ENCODE peak calls at places on chromosomes 4 and X, in nine cellular contexts. I, L, R, V, F, Y, J, U and K are unnamed samples.

GRCh38 chr4:144338834-144339233 is 198.3 kb upstream of the GYPA start:
- DNase-seq in V (no peak), J (no peak), L (no peak), I (no peak), F (no peak), R (no peak), U (no peak), Y (no peak), K (no peak)

GRCh38 chrX:113390531-113390930 is 549.9 kb upstream of the AMOT start:
- DNase-seq in U (no peak), F (no peak), J (no peak), Y (no peak), R (no peak), L (no peak), V (no peak), I (no peak), K (no peak)

GRCh38 chrX:16479206-16479869 is 170.6 kb upstream of the S100G start:
- DNase-seq in Y (no peak), J (peak), L (no peak), I (no peak), F (no peak), R (no peak), U (no peak), V (peak), K (no peak)

GRCh38 chr4:8192748-8193738 is 6.0 kb upstream of the SH3TC1 start:
- DNase-seq in V (peak), U (no peak), L (peak), J (peak), I (peak), Y (no peak), F (peak), R (peak), K (peak)

GRCh38 chrX:39910651-39911050 is 187.1 kb downstream of the BCOR start:
- DNase-seq in R (no peak), U (no peak), F (no peak), I (no peak), J (no peak), Y (no peak), V (no peak), L (no peak), K (no peak)

GRCh38 chrX:11704725-11705495 is 39.2 kb upstream of the ARHGAP6 start:
- DNase-seq in L (no peak), R (no peak), I (no peak), J (no peak), U (no peak), V (no peak), Y (no peak), F (no peak), K (no peak)

GRCh38 chrX:54087661-54088060 is 43.4 kb upstream of the PHF8 start:
- DNase-seq in L (no peak), R (no peak), F (no peak), I (no peak), Y (no peak), J (no peak), U (no peak), V (no peak), K (no peak)

GRCh38 chr4:101367201-101367600 is 19.9 kb upstream of the PPP3CA start:
- DNase-seq in R (no peak), V (no peak), U (no peak), F (no peak), Y (no peak), J (peak), I (no peak), L (no peak), K (no peak)

GRCh38 chrX:42755820-42756219 is 22.1 kb downstream of the PPP1R2C start:
- DNase-seq in Y (no peak), F (peak), I (no peak), U (no peak), J (peak), V (peak), R (no peak), L (no peak), K (no peak)

GRCh38 chr4:121061215-121061614 is 11.1 kb downstream of the NDNF start:
- DNase-seq in I (no peak), J (no peak), L (no peak), R (no peak), V (no peak), Y (no peak), U (no peak), F (no peak), K (no peak)

GRCh38 chr4:89486042-89486441 is 178.4 kb upstream of the GPRIN3 start:
- DNase-seq in F (no peak), L (peak), U (no peak), Y (no peak), J (peak), V (peak), R (no peak), I (no peak), K (peak)

GRCh38 chr4:169229571-169230028 is 41.2 kb downstream of the SH3RF1 start:
- DNase-seq in J (peak), U (no peak), I (no peak), V (peak), L (no peak), Y (no peak), R (no peak), F (no peak), K (no peak)

GRCh38 chr4:87949961-87950360 is 25.6 kb upstream of the SPP1 start:
- DNase-seq in U (no peak), L (no peak), F (no peak), I (no peak), R (peak), V (peak), Y (no peak), J (peak), K (no peak)

GRCh38 chr4:122458625-122459024 is 2.1 kb upstream of the IL2 start:
- DNase-seq in R (no peak), F (no peak), L (peak), U (peak), J (peak), I (no peak), Y (no peak), V (peak), K (peak)

GRCh38 chr4:9943761-9944160 is 77.5 kb downstream of the SLC2A9 start:
- DNase-seq in I (no peak), V (no peak), U (no peak), R (no peak), L (no peak), J (no peak), Y (no peak), F (no peak), K (no peak)

GRCh38 chr4:188190461-188190860 is 51.2 kb downstream of the TRIML1 start:
- DNase-seq in I (no peak), V (no peak), J (no peak), F (no peak), L (no peak), U (no peak), R (no peak), Y (no peak), K (no peak)

GRCh38 chrX:153599192-153600031 is 473 bp upstream of the CCNQ start:
- DNase-seq in U (peak), L (peak), I (peak), V (peak), J (peak), R (peak), F (peak), Y (peak), K (peak)

GRCh38 chrX:108732630-108733321 is 3.6 kb downstream of the IRS4 start:
- DNase-seq in V (no peak), F (no peak), L (peak), U (no peak), J (peak), R (no peak), I (no peak), Y (peak), K (peak)

GRCh38 chr4:20386001-20386740 is 134.5 kb downstream of the SLIT2 start:
- DNase-seq in L (no peak), R (no peak), I (no peak), Y (no peak), U (no peak), F (no peak), J (no peak), V (no peak), K (no peak)

GRCh38 chr4:1851575-1852415 is 4.2 kb downstream of the LETM1 start:
- DNase-seq in V (no peak), I (peak), L (no peak), J (no peak), Y (no peak), R (no peak), U (no peak), F (no peak), K (no peak)

GRCh38 chrX:34638116-34638515 is 19.0 kb downstream of the TMEM47 start:
- DNase-seq in U (no peak), L (no peak), V (peak), Y (no peak), I (no peak), J (peak), R (no peak), F (no peak), K (no peak)

GRCh38 chr4:88866862-88867550 is 169.4 kb upstream of the NAP1L5 start:
- DNase-seq in R (no peak), Y (no peak), L (no peak), F (no peak), U (no peak), V (peak), J (peak), I (no peak), K (no peak)

GRCh38 chr4:12186526-12186925 is 757.8 kb upstream of the HS3ST1 start:
- DNase-seq in L (no peak), J (no peak), R (no peak), F (no peak), U (no peak), Y (no peak), V (no peak), I (no peak), K (no peak)

GRCh38 chrX:120769576-120770341 is 105.9 kb downstream of the CT47B1 start:
- DNase-seq in U (no peak), R (no peak), V (peak), I (no peak), F (peak), J (peak), Y (no peak), L (no peak), K (peak)

GRCh38 chrX:93585661-93586060 is 87.7 kb downstream of the NAP1L3 start:
- DNase-seq in V (no peak), L (no peak), U (no peak), Y (no peak), I (no peak), R (no peak), J (peak), F (no peak), K (no peak)

GRCh38 chr4:56762484-56763250 is 58.8 kb downstream of the SPINK2 start:
- DNase-seq in Y (no peak), J (peak), F (no peak), I (no peak), R (no peak), L (peak), U (no peak), V (no peak), K (no peak)

GRCh38 chr4:27154706-27155105 is 294.1 kb downstream of the STIM2 start:
- DNase-seq in I (no peak), Y (no peak), L (no peak), U (no peak), V (no peak), J (peak), R (no peak), F (no peak), K (no peak)

GRCh38 chr4:120749445-120750151 is 172.9 kb downstream of the PRDM5 start:
- DNase-seq in Y (no peak), J (no peak), V (no peak), R (no peak), I (no peak), F (no peak), L (peak), U (no peak), K (no peak)

GRCh38 chrX:44873415-44874270 is 655 bp downstream of the KDM6A start:
- DNase-seq in Y (peak), R (peak), U (peak), J (peak), V (peak), I (peak), L (peak), F (peak), K (peak)

GRCh38 chr4:99324978-99325377 is 3.8 kb upstream of the ADH1B start:
- DNase-seq in I (peak), L (no peak), V (no peak), F (peak), Y (no peak), J (peak), U (no peak), R (peak), K (no peak)

DNA sequence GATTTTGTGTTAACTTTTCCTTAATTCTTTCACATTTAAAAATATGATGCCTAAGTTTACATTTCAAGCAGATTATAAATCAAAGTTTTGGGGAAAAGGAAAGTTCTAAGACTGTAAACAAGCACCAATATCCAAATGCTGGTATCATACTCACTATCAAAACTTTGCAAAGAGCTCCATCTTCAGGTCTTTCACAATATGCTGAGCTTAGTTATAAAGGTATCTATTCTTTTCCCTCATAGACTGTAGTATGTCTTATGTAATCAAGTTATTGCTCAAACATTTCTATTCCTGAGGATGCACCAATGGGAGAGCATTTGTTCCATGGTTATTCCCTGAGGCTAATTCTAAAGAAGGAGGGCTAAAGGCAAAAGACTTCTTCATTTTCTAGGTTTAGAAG is 207.9 kb upstream of the FAM241A start:
- DNase-seq in Y (no peak), R (no peak), I (no peak), L (peak), J (peak), V (peak), U (no peak), F (no peak), K (peak)
- TF ChIP-seq CTCF in Y (peak), R (no peak), I (no peak), L (no peak), J (peak), V (no peak), U (no peak), F (no peak), K (peak)

DNA sequence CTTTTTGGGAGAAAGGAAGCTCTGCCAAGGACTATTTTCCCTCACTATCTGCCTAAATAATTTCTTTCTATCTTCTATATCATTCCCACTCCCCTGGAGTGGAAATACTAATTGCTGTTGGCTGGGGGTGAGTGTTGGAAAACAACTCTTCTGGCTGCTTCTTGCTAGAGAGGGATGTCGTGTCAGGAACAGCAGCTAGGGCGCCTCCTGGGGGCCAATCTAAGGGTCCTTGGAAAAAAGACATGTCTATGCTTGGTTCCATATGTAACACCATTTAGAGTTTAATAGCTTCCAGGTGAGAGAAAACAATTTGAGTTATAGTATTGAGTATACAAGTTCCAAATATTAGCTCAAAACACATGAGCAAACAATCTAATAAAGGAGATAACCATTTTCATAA is 111.3 kb downstream of the MAGEE1 start:
- DNase-seq in I (no peak), R (no peak), U (no peak), V (no peak), L (no peak), F (no peak), Y (no peak), J (no peak), K (no peak)
- TF ChIP-seq CTCF in I (no peak), R (no peak), U (no peak), V (no peak), L (no peak), F (no peak), Y (no peak), J (no peak), K (no peak)

DNA sequence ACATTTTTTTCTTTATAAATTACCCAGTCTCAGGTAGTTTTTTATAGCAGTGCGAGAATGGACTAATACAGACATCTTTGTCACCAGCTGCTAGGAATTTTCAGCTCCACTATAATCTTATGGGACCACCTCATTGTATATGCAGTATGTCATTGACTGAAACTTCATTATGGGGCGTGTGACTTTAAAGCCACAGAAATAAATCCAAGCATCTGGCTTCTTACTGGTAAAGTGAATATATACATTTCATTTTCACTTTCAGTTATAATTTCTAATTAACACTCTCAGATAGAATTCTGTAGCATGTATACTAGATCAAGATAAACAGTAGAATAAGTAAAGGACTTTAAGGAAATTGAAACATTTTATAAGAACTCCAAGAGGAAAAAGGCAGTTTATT is 21.9 kb downstream of the IL15 start:
- DNase-seq in V (peak), L (no peak), Y (no peak), R (no peak), J (no peak), F (no peak), U (no peak), I (no peak), K (peak)
- TF ChIP-seq CTCF in V (no peak), L (no peak), Y (no peak), R (no peak), J (no peak), F (no peak), U (no peak), I (no peak), K (no peak)

GRCh38 chrX:47568656-47569295 is 7.8 kb downstream of the ARAF start:
- DNase-seq in U (no peak), Y (no peak), R (no peak), J (peak), V (no peak), I (no peak), L (no peak), F (no peak), K (peak)
- TF ChIP-seq CTCF in U (peak), Y (peak), R (peak), J (peak), V (peak), I (peak), L (peak), F (no peak), K (peak)

GRCh38 chrX:38799995-38800394 is 1.3 kb upstream of the MID1IP1 start:
- DNase-seq in R (no peak), V (no peak), I (no peak), L (no peak), J (no peak), U (no peak), Y (no peak), F (no peak), K (no peak)
- TF ChIP-seq CTCF in R (no peak), V (no peak), I (peak), L (no peak), J (no peak), U (peak), Y (no peak), F (no peak), K (no peak)

DNA sequence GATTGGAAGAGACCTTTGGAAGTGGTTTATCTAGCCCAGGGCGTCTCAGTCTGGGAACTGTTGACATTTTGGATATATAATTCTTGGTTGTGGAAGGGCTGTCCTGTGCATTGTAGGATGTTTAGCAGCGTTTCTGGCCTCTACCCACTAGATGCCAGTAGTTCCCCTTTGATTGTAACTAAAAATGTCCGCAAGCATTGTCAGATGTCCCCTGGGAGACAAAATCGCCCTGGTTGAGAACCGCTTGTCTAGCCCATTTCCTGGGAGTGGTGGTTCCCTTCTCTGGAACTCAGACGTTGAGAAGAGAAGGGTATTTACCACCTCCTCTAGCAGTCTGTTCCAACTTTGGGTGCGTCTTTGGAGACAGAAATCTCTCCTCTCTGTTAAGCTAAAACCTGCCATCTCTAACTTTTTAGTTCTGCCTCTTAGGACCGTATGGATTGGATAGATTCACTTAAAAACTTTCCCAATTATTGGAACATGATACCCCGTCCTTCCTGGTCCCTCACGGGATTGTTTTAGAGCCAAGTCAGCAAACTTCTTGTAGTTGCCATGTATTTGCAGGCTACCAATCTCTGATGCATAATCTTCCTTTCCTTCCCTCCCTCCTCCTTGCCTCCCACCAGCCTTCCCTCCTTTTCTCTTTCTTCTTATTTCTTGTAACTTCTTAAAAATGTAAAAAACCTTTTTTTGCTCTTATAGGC is 13.9 kb downstream of the TMEM165 start:
- DNase-seq in V (no peak), R (no peak), U (no peak), I (no peak), Y (no peak), F (no peak), J (no peak), L (peak), K (peak)
- TF ChIP-seq CTCF in V (no peak), R (no peak), U (no peak), I (no peak), Y (peak), F (no peak), J (no peak), L (peak), K (peak)

GRCh38 chr4:158636619-158637018 is 35.1 kb downstream of the C4orf46 start:
- DNase-seq in J (no peak), Y (no peak), L (no peak), R (no peak), I (no peak), U (no peak), F (no peak), V (no peak), K (no peak)
- TF ChIP-seq CTCF in J (no peak), Y (no peak), L (no peak), R (no peak), I (no peak), U (no peak), F (no peak), V (no peak), K (no peak)

GRCh38 chrX:49270249-49270921 is 792 bp downstream of the PPP1R3F start:
- DNase-seq in L (no peak), I (no peak), V (no peak), U (no peak), F (no peak), R (no peak), Y (no peak), J (no peak), K (no peak)
- TF ChIP-seq CTCF in L (no peak), I (no peak), V (no peak), U (no peak), F (no peak), R (no peak), Y (no peak), J (no peak), K (no peak)

GRCh38 chr4:6354119-6354518 is 84.5 kb downstream of the WFS1 start:
- DNase-seq in J (no peak), I (no peak), U (no peak), V (no peak), F (no peak), L (no peak), Y (no peak), R (no peak), K (no peak)
- TF ChIP-seq CTCF in J (no peak), I (no peak), U (no peak), V (no peak), F (no peak), L (no peak), Y (no peak), R (no peak), K (no peak)